ENCODE peak calls at places on chromosomes 13 and 19, in ten cellular contexts. V is left ventricle myocardium inferior, I is endothelial cell, K is epithelial cell of proximal tubule, G is heart right ventricle, S is pancreas, D is fibroblast of pulmonary artery, X is breast epithelium, M is omental fat pad, T is dorsolateral prefrontal cortex. N is an unnamed sample.

GRCh38 chr19:23956051-23956450 is 41.4 kb downstream of the ZNF726 start:
- DNase-seq in T (no peak), X (no peak), S (no peak), V (no peak), I (no peak), M (no peak), D (no peak), K (no peak), G (no peak), N (no peak)

GRCh38 chr13:32443111-32443510 is 15.2 kb upstream of the N4BP2L1 start:
- DNase-seq in K (no peak), S (no peak), M (no peak), D (peak), I (peak), V (no peak), X (no peak), T (no peak), G (no peak), N (no peak)

GRCh38 chr13:50106559-50106958 is 91.3 kb downstream of the KCNRG start:
- DNase-seq in M (no peak), S (no peak), V (no peak), I (no peak), X (no peak), T (no peak), K (no peak), G (no peak), D (no peak), N (no peak)

GRCh38 chr19:58416631-58417030 is 8.2 kb downstream of the ZNF584 start:
- DNase-seq in S (no peak), D (no peak), T (no peak), K (no peak), M (no peak), I (no peak), X (no peak), V (no peak), G (no peak), N (no peak)

GRCh38 chr13:112465251-112466131 is 89.3 kb downstream of the SPACA7 start:
- DNase-seq in V (no peak), X (no peak), K (no peak), M (no peak), T (no peak), I (no peak), G (no peak), S (no peak), D (no peak), N (no peak)

GRCh38 chr13:97328222-97328790 is 105.7 kb upstream of the RAP2A start:
- DNase-seq in K (peak), V (no peak), T (no peak), I (peak), G (no peak), M (no peak), D (peak), X (peak), S (no peak), N (peak)

GRCh38 chr13:89695343-89696257 is 1651.9 kb upstream of the MIR17HG start:
- DNase-seq in S (no peak), K (peak), G (no peak), V (no peak), I (peak), M (no peak), D (peak), T (no peak), X (no peak), N (peak)

GRCh38 chr13:19818223-19818842 is 35.6 kb upstream of the PSPC1 start:
- DNase-seq in I (peak), X (no peak), V (peak), K (no peak), D (peak), G (peak), M (no peak), S (peak), T (no peak), N (peak)

GRCh38 chr13:108213946-108214345 is 1.4 kb downstream of the LIG4 start:
- DNase-seq in X (no peak), K (no peak), T (no peak), D (no peak), V (no peak), M (no peak), S (no peak), I (no peak), G (no peak), N (no peak)

GRCh38 chr19:4713384-4713951 is 10.2 kb downstream of the DPP9 start:
- DNase-seq in V (peak), K (peak), T (no peak), X (peak), D (peak), G (peak), M (no peak), I (no peak), S (no peak), N (no peak)

GRCh38 chr19:51305479-51305878 is 6.0 kb upstream of the IGLON5 start:
- DNase-seq in D (no peak), S (no peak), I (no peak), T (no peak), V (no peak), K (no peak), M (no peak), G (no peak), X (no peak), N (no peak)
- TF ChIP-seq CTCF in D (no peak), S (no peak), I (no peak), T (no peak), V (no peak), K (no peak), M (no peak), G (no peak), X (no peak), N (no peak)

DNA sequence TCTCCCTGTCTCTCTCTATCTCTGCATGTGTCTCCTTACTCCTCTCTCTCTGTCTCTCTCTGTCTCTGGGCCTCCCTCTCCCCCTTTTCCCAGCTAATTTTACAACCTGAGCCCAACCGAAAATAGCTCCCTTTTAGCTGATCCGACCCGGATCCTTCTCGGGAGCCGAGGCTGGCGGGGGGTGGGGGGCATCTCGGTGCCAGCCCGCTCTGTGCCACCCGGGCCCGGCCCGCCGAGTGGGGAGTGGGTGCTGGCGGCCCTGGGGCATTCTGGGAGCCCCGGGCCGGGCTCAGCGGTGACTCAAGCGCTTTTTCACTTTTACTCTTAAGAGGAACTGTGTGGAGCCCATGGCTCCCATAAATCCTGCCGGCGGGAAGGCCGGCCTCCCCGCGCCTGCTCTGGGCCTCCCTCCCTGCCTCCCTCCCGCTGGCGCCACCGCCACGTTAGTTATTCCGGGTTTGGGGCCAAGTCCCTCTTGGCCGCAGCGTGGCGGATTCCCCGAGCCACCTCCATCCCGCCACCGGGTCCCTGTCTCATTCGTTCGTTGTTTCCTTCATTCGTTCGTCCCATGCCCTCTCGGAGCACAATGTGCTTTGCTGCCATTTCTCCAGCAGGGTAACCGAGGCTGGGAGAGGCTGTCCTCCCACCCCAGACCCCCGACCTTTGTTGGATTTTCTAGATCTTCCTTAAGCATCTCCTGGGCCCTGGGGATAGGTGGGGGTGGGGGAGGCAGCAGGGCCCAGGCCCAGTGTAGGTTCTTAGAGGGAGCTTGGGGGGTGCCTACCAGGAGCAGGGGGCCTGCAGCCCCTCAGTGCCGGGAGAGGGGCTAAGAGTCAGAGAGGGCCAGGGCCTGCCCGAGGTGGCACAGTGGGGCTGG is 3.2 kb downstream of the NFIC start:
- DNase-seq in G (peak), V (peak), S (peak), D (peak), K (no peak), I (no peak), T (peak), M (no peak), X (no peak), N (peak)
- TF ChIP-seq CTCF in G (no peak), V (peak), S (no peak), D (no peak), K (no peak), I (no peak), T (no peak), M (no peak), X (no peak), N (no peak)

GRCh38 chr19:1318678-1319471 is 33.2 kb downstream of the EFNA2 start:
- DNase-seq in D (no peak), G (no peak), I (no peak), S (no peak), X (no peak), V (no peak), M (no peak), T (no peak), K (no peak), N (peak)
- TF ChIP-seq CTCF in D (no peak), G (no peak), I (no peak), S (no peak), X (no peak), V (no peak), M (no peak), T (no peak), K (no peak), N (no peak)

GRCh38 chr13:105050696-105051095 is 1484.8 kb downstream of the EFNB2 start:
- DNase-seq in S (no peak), V (no peak), X (no peak), M (no peak), K (no peak), G (no peak), T (no peak), I (no peak), D (peak), N (no peak)
- TF ChIP-seq CTCF in S (no peak), V (no peak), X (no peak), M (no peak), K (no peak), G (no peak), T (no peak), I (no peak), D (no peak), N (no peak)

DNA sequence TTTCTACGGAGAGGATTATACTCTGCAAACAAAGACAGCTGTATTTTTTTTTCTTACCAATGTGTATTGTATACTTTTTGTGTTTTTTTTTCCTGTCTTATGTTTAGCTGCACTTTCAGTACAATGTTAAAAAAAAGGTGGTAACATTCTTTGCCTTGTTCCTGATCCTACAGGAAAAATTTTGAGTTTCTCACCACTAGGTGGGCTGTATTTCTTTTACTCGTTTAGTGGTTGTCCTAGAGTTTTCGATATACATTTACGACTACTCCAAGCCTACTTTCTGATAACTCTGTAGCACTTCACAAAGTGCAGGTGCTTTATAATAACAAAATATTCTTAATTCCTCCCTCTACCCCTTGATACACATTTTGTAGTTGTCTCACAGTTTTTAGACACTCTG is 652.2 kb downstream of the UQCRFS1 start:
- DNase-seq in G (no peak), S (no peak), I (no peak), M (no peak), X (no peak), K (no peak), D (no peak), T (no peak), V (no peak), N (no peak)
- TF ChIP-seq CTCF in G (no peak), S (no peak), I (no peak), M (no peak), X (no peak), K (peak), D (no peak), T (no peak), V (no peak), N (no peak)

GRCh38 chr13:92767468-92767867 is 459.1 kb upstream of the GPC6 start:
- DNase-seq in I (no peak), X (no peak), T (no peak), D (no peak), K (no peak), G (no peak), M (no peak), V (no peak), S (no peak), N (no peak)
- TF ChIP-seq CTCF in I (no peak), X (no peak), T (no peak), D (no peak), K (no peak), G (no peak), M (no peak), V (no peak), S (no peak), N (no peak)

GRCh38 chr19:35978271-35978670 is 16.7 kb upstream of the SDHAF1 start:
- DNase-seq in K (no peak), M (no peak), D (no peak), S (no peak), V (no peak), I (no peak), X (no peak), T (no peak), G (no peak), N (no peak)

GRCh38 chr19:35975608-35976214 is 19.3 kb upstream of the SDHAF1 start:
- DNase-seq in V (no peak), X (no peak), G (no peak), M (no peak), S (no peak), D (peak), T (no peak), K (no peak), I (peak), N (peak)

GRCh38 chr19:35978832-35979365 is 16.1 kb upstream of the SDHAF1 start:
- DNase-seq in M (no peak), V (no peak), G (no peak), K (no peak), D (no peak), S (no peak), T (no peak), X (no peak), I (no peak), N (no peak)

GRCh38 chr19:35973487-35973886 is 21.5 kb upstream of the SDHAF1 start:
- DNase-seq in G (no peak), I (no peak), X (no peak), V (no peak), T (peak), D (no peak), K (no peak), S (no peak), M (no peak), N (no peak)

GRCh38 chr19:35977446-35978222 is 17.4 kb upstream of the SDHAF1 start:
- DNase-seq in I (peak), G (no peak), K (no peak), X (no peak), T (no peak), S (no peak), V (no peak), M (no peak), D (no peak), N (no peak)
- TF ChIP-seq CTCF in I (no peak), G (no peak), K (peak), X (no peak), T (no peak), S (no peak), V (no peak), M (no peak), D (no peak), N (peak)

GRCh38 chr13:30804474-30804873 is 69.1 kb downstream of the ALOX5AP start:
- DNase-seq in V (no peak), M (no peak), S (no peak), I (peak), D (no peak), X (no peak), T (no peak), G (no peak), K (no peak), N (no peak)
- TF ChIP-seq CTCF in V (peak), M (no peak), S (no peak), I (peak), D (no peak), X (no peak), T (peak), G (no peak), K (peak), N (no peak)

GRCh38 chr13:94968757-94969086 is 256.4 kb upstream of the SOX21 start:
- DNase-seq in D (no peak), T (no peak), V (no peak), M (no peak), K (no peak), X (no peak), S (no peak), G (no peak), I (no peak), N (no peak)
- TF ChIP-seq CTCF in D (no peak), T (no peak), V (no peak), M (no peak), K (no peak), X (no peak), S (no peak), G (no peak), I (no peak), N (no peak)

GRCh38 chr13:79044415-79044814 is 361.6 kb downstream of the RBM26 start:
- DNase-seq in X (no peak), V (no peak), K (no peak), D (no peak), I (no peak), S (no peak), T (no peak), M (no peak), G (no peak), N (no peak)

DNA sequence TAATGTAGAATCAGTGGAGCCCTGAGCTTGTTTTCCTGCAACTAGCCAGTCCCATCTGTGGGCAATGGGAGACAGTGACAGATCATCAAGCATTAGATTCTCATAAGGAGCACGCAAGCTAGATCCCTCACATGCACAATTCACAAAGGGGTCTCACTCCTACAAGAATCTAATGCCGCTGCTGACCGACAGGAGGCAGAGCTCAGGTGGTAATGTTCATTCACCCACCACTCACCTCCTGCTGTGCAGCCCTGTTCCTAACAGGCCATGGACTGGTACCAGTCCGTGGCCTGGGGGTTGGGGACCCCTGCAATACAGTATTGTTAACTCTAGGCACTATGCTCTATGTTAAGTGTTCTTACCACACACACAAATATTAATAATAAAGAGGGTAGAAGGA is 362.8 kb downstream of the RBM26 start:
- DNase-seq in T (no peak), X (no peak), M (no peak), D (no peak), G (no peak), V (no peak), K (no peak), I (no peak), S (no peak), N (no peak)
- TF ChIP-seq CTCF in T (no peak), X (no peak), M (no peak), D (no peak), G (no peak), V (no peak), K (no peak), I (no peak), S (no peak), N (no peak)